ENCODE peak calls at places on chromosome 9, in ten cellular contexts. V is left lung, P is body of pancreas, N is WERI-Rb-1, D is left ventricle myocardium inferior, F is astrocyte of the cerebellum, M is GM23338, L is fibroblast of pulmonary artery, H is osteoblast, E is right atrium auricular region. Y is an unnamed sample.

GRCh38 chr9:102054811-102055210 is 316.4 kb upstream of the GRIN3A start:
- DNase-seq in V (no peak), P (no peak), N (no peak), D (no peak), F (no peak), M (no peak), L (no peak), H (no peak), E (no peak), Y (peak; percentile 1)

GRCh38 chr9:132504452-132504851 is 78.0 kb upstream of the BARHL1 start:
- DNase-seq in V (no peak), P (no peak), N (no peak), D (no peak), F (no peak), M (no peak), L (no peak), H (no peak), E (no peak), Y (no peak)

GRCh38 chr9:131833906-131834305 is 94.0 kb upstream of the RAPGEF1 start:
- DNase-seq in V (no peak), P (no peak), N (no peak), D (no peak), F (no peak), M (no peak), L (no peak), H (no peak), E (no peak), Y (no peak)

GRCh38 chr9:99400184-99400731 is 178.2 kb downstream of the SEC61B start:
- DNase-seq in V (no peak), P (peak; percentile 21), N (no peak), D (peak; percentile 30), F (no peak), M (peak; percentile 25), L (no peak), H (no peak), E (no peak), Y (no peak)

GRCh38 chr9:99057665-99058625 is 47.0 kb upstream of the TGFBR1 start:
- DNase-seq in V (peak; percentile 72), P (no peak), N (no peak), D (no peak), F (peak; percentile 95), M (no peak), L (peak; percentile 55), H (no peak), E (no peak), Y (no peak)

GRCh38 chr9:112755675-112756074 is 5.1 kb downstream of the SNX30 start:
- DNase-seq in V (no peak), P (no peak), N (no peak), D (no peak), F (no peak), M (no peak), L (no peak), H (no peak), E (no peak), Y (no peak)

GRCh38 chr9:72443855-72444254 is 77.6 kb upstream of the TMC1 start:
- DNase-seq in V (no peak), P (no peak), N (no peak), D (no peak), F (no peak), M (no peak), L (no peak), H (no peak), E (no peak), Y (no peak)

GRCh38 chr9:113274474-113275146 is 762 bp downstream of the CDC26 start:
- DNase-seq in V (no peak), P (no peak), N (peak; percentile 51), D (no peak), F (peak; percentile 20), M (peak; percentile 91), L (peak; percentile 68), H (peak; percentile 66), E (no peak), Y (peak; percentile 18)

GRCh38 chr9:131441441-131441840 is 47.6 kb downstream of the PRRC2B start:
- DNase-seq in V (no peak), P (no peak), N (no peak), D (no peak), F (no peak), M (no peak), L (no peak), H (peak; percentile 46), E (no peak), Y (no peak)

GRCh38 chr9:121447341-121447834 is 52.3 kb downstream of the GGTA1 start:
- DNase-seq in V (no peak), P (no peak), N (no peak), D (no peak), F (peak; percentile 86), M (no peak), L (peak; percentile 60), H (peak; percentile 77), E (no peak), Y (no peak)
- TF ChIP-seq CTCF in V (no peak), P (no peak), N (no peak), D (no peak), F (no peak), M (no peak), L (no peak), H (no peak), E (no peak), Y (no peak)

GRCh38 chr9:106432631-106433030 is 430.3 kb upstream of the ZNF462 start:
- DNase-seq in V (no peak), P (no peak), N (no peak), D (no peak), F (no peak), M (no peak), L (no peak), H (no peak), E (no peak), Y (no peak)
- H3K4me3 ChIP-seq in V (no peak overlapping the region), P (no peak overlapping the region), N (no peak overlapping the region), D (no peak overlapping the region), F (no peak overlapping the region), M (no peak overlapping the region), L (no peak overlapping the region), H (no peak overlapping the region), E (no peak overlapping the region), Y (no peak overlapping the region)

GRCh38 chr9:34377402-34377741 is 674 bp upstream of the MYORG start:
- DNase-seq in V (peak; percentile 62), P (peak; percentile 68), N (peak; percentile 42), D (no peak), F (no peak), M (no peak), L (no peak), H (peak; percentile 90), E (peak; percentile 59), Y (no peak)

GRCh38 chr9:34374905-34375552 is 1.7 kb downstream of the MYORG start:
- DNase-seq in V (no peak), P (peak; percentile 77), N (no peak), D (no peak), F (no peak), M (peak; percentile 76), L (no peak), H (peak; percentile 77), E (no peak), Y (no peak)

GRCh38 chr9:34376596-34377401 is at the start of gene MYORG:
- DNase-seq in V (peak; percentile 97), P (peak; percentile 99), N (peak; percentile 99), D (peak; percentile 93), F (peak; percentile 48), M (peak; percentile 99), L (peak; percentile 83), H (peak; percentile 99), E (peak; percentile 90), Y (peak; percentile 62)

GRCh38 chr9:34374339-34374738 is 2.4 kb downstream of the MYORG start:
- DNase-seq in V (no peak), P (no peak), N (no peak), D (no peak), F (no peak), M (no peak), L (no peak), H (peak; percentile 81), E (no peak), Y (no peak)

GRCh38 chr9:34375901-34376595 is 650 bp downstream of the MYORG start:
- DNase-seq in V (peak; percentile 63), P (peak; percentile 65), N (peak; percentile 80), D (peak; percentile 56), F (no peak), M (peak; percentile 76), L (peak; percentile 18), H (peak; percentile 91), E (peak; percentile 70), Y (no peak)
- TF ChIP-seq CTCF in V (no peak), P (peak; percentile 41), N (peak; percentile 63), D (peak; percentile 38), F (peak; percentile 26), M (no peak), L (no peak), H (no peak), E (no peak), Y (peak; percentile 34)

GRCh38 chr9:105698348-105698747 is 4.0 kb downstream of the TMEM38B start:
- DNase-seq in V (no peak), P (no peak), N (no peak), D (no peak), F (no peak), M (no peak), L (no peak), H (no peak), E (no peak), Y (no peak)
- H3K4me3 ChIP-seq in V (no peak overlapping the region), P (no peak overlapping the region), N (no peak overlapping the region), D (no peak overlapping the region), F (no peak overlapping the region), M (no peak overlapping the region), L (no peak overlapping the region), H (no peak overlapping the region), E (no peak overlapping the region), Y (no peak overlapping the region)

DNA sequence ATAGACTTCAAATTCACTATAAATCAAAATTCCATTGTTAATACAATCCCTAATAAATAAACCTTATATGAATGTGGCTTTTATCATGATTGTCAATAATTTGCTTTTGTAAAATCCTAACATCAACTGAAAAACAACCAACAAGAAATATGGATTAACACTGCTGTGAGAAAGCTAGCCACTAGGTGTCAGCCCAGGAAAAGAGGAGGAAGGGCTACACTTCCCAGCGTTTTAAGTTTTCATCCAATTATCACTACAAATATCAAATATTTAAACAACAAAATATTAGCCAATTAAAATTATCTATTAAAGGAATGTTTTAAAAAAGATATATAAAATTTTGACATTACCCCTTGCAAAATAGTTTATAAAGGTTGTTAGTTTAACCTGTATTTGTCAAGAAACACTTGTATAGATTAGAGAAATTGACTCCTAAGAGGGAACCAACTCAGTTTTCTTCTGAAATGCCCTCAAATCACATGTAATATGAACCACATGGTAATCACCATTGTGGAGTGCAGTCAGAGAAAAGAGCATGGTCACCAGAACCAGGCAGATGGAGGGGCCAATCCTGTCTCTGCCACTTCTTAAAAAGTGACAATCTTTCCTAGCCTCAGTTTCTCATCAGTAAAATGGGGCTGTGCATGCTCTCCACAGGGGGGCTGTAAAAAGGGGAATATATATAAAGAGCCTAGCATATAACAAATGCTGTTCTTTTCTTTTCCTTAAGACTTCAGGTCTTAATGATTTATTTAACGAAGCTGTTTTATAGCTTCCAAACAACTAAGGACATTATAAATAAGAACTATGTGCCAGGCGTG is 188.2 kb downstream of the CRB2 start:
- DNase-seq in V (no peak), P (peak; percentile 16), N (peak; percentile 42), D (no peak), F (peak; percentile 26), M (peak; percentile 65), L (peak; percentile 69), H (peak; percentile 71), E (no peak), Y (no peak)
- TF ChIP-seq CTCF in V (peak; percentile 60), P (peak; percentile 72), N (peak; percentile 74), D (peak; percentile 90), F (peak; percentile 86), M (peak; percentile 98), L (peak; percentile 91), H (peak; percentile 94), E (peak; percentile 80), Y (peak; percentile 90)

GRCh38 chr9:118455781-118456180 is 751.6 kb downstream of the TLR4 start:
- DNase-seq in V (no peak), P (no peak), N (no peak), D (no peak), F (peak; percentile 70), M (no peak), L (no peak), H (no peak), E (no peak), Y (no peak)
- H3K4me3 ChIP-seq in V (no peak overlapping the region), P (no peak overlapping the region), N (no peak overlapping the region), D (no peak overlapping the region), F (no peak overlapping the region), M (no peak overlapping the region), L (no peak overlapping the region), H (no peak overlapping the region), E (no peak overlapping the region), Y (no peak overlapping the region)